ENCODE peak calls at places on chromosomes 11 and 22, in eight cellular contexts. W is HCT116, C is sigmoid colon, J is prostate gland, L is transverse colon, P is spleen, B is HepG2, Y is breast epithelium. M is an unnamed sample.

GRCh38 chr22:44196731-44197131 is 16.0 kb downstream of the PARVG start:
- DNase-seq in W (no peak), C (peak; percentile 50), J (no peak), L (no peak), P (peak; percentile 51), B (no peak), Y (no peak), M (no peak)

GRCh38 chr22:35413624-35414023 is 13.7 kb downstream of the MCM5 start:
- DNase-seq in W (no peak), C (no peak), J (no peak), L (no peak), P (no peak), B (no peak), Y (no peak), M (no peak)

GRCh38 chr22:30265851-30266444 is 703 bp downstream of the OSM start:
- DNase-seq in W (no peak), C (peak; percentile 78), J (no peak), L (peak; percentile 73), P (peak; percentile 98), B (no peak), Y (no peak), M (peak; percentile 68)

GRCh38 chr22:17118342-17118741 is 2.8 kb downstream of the TMEM121B start:
- DNase-seq in W (no peak), C (no peak), J (no peak), L (no peak), P (peak; percentile 31), B (no peak), Y (no peak), M (no peak)

GRCh38 chr11:46296520-46297448 is 19.3 kb downstream of the CREB3L1 start:
- DNase-seq in W (no peak), C (peak; percentile 83), J (no peak), L (no peak), P (no peak), B (no peak), Y (no peak), M (no peak)

GRCh38 chr11:45233121-45233803 is 52.9 kb downstream of the SYT13 start:
- DNase-seq in W (peak; percentile 28), C (peak; percentile 86), J (peak; percentile 40), L (peak; percentile 78), P (peak; percentile 85), B (peak; percentile 47), Y (peak; percentile 33), M (peak; percentile 76)

GRCh38 chr11:123454060-123454651 is 24.1 kb downstream of the GRAMD1B start:
- DNase-seq in W (peak; percentile 88), C (no peak), J (no peak), L (peak; percentile 24), P (no peak), B (no peak), Y (peak; percentile 60), M (no peak)

GRCh38 chr11:68935066-68935465 is 31.4 kb downstream of the IGHMBP2 start:
- DNase-seq in W (no peak), C (no peak), J (no peak), L (no peak), P (peak; percentile 59), B (no peak), Y (no peak), M (no peak)

GRCh38 chr11:128715691-128716153 is 21.9 kb downstream of the FLI1 start:
- DNase-seq in W (no peak), C (no peak), J (no peak), L (no peak), P (no peak), B (no peak), Y (no peak), M (no peak)

GRCh38 chr11:10387209-10388083 is 67.6 kb upstream of the AMPD3 start:
- DNase-seq in W (no peak), C (peak; percentile 93), J (no peak), L (peak; percentile 46), P (no peak), B (no peak), Y (no peak), M (no peak)

GRCh38 chr11:7533199-7534029 is 19.6 kb downstream of the PPFIBP2 start:
- DNase-seq in W (no peak), C (no peak), J (no peak), L (no peak), P (no peak), B (no peak), Y (no peak), M (no peak)

GRCh38 chr11:4480577-4481539 is 1.6 kb upstream of the OR52K1 start:
- DNase-seq in W (no peak), C (no peak), J (no peak), L (no peak), P (no peak), B (no peak), Y (no peak), M (no peak)

GRCh38 chr22:31093956-31094622 is 13.0 kb downstream of the SMTN start:
- DNase-seq in W (no peak), C (peak; percentile 84), J (no peak), L (peak; percentile 13), P (no peak), B (no peak), Y (no peak), M (peak; percentile 51)

GRCh38 chr11:11760838-11761237 is 80.9 kb upstream of the USP47 start:
- DNase-seq in W (no peak), C (no peak), J (no peak), L (no peak), P (no peak), B (no peak), Y (no peak), M (no peak)

GRCh38 chr22:50313600-50313999 is 6.2 kb upstream of the PLXNB2 start:
- DNase-seq in W (no peak), C (no peak), J (no peak), L (no peak), P (peak; percentile 76), B (no peak), Y (no peak), M (no peak)

GRCh38 chr11:68040121-68040956 is 1.5 kb downstream of the TCIRG1 start:
- DNase-seq in W (no peak), C (peak; percentile 88), J (peak; percentile 56), L (peak; percentile 68), P (peak; percentile 93), B (peak; percentile 79), Y (no peak), M (peak; percentile 75)

GRCh38 chr11:31383116-31383515 is 13.5 kb downstream of the DNAJC24 start:
- DNase-seq in W (no peak), C (no peak), J (no peak), L (no peak), P (no peak), B (no peak), Y (no peak), M (no peak)

GRCh38 chr11:34707462-34707840 is 86.6 kb downstream of the EHF start:
- DNase-seq in W (no peak), C (no peak), J (no peak), L (no peak), P (no peak), B (no peak), Y (no peak), M (no peak)
- TF ChIP-seq POLR2AphosphoS5 in W (no peak), C (no peak), J (no peak), L (no peak), P (no peak), B (no peak), Y (no peak), M (no peak)

GRCh38 chr11:20876738-20877137 is 207.4 kb downstream of the NELL1 start:
- DNase-seq in W (no peak), C (no peak), J (no peak), L (no peak), P (no peak), B (no peak), Y (no peak), M (no peak)
- TF ChIP-seq POLR2AphosphoS5 in W (no peak), C (no peak), J (no peak), L (no peak), P (no peak), B (no peak), Y (no peak), M (no peak)

GRCh38 chr11:27616711-27617110 is 83.5 kb downstream of the BDNF start:
- DNase-seq in W (no peak), C (no peak), J (no peak), L (no peak), P (no peak), B (no peak), Y (no peak), M (no peak)
- TF ChIP-seq POLR2AphosphoS5 in W (no peak), C (no peak), J (no peak), L (no peak), P (no peak), B (no peak), Y (no peak), M (no peak)

GRCh38 chr11:78453140-78453935 is 35.7 kb upstream of the GAB2 start:
- DNase-seq in W (no peak), C (no peak), J (no peak), L (no peak), P (no peak), B (no peak), Y (no peak), M (no peak)

GRCh38 chr11:78446210-78446609 is 28.6 kb upstream of the GAB2 start:
- DNase-seq in W (no peak), C (no peak), J (no peak), L (no peak), P (no peak), B (no peak), Y (no peak), M (no peak)

GRCh38 chr11:78449866-78450265 is 32.2 kb upstream of the GAB2 start:
- DNase-seq in W (no peak), C (no peak), J (no peak), L (no peak), P (no peak), B (no peak), Y (no peak), M (no peak)

GRCh38 chr11:78451371-78452150 is 33.9 kb upstream of the GAB2 start:
- DNase-seq in W (no peak), C (no peak), J (no peak), L (peak; percentile 62), P (no peak), B (no peak), Y (no peak), M (no peak)

GRCh38 chr11:78450866-78451265 is 33.2 kb upstream of the GAB2 start:
- DNase-seq in W (no peak), C (no peak), J (no peak), L (no peak), P (no peak), B (no peak), Y (no peak), M (no peak)
- TF ChIP-seq POLR2AphosphoS5 in W (no peak), C (no peak), J (no peak), L (no peak), P (no peak), B (no peak), Y (no peak), M (no peak)

GRCh38 chr11:1548221-1549070 is 23.6 kb downstream of the DUSP8 start:
- DNase-seq in W (peak; percentile 62), C (peak; percentile 94), J (peak; percentile 69), L (peak; percentile 87), P (no peak), B (no peak), Y (peak; percentile 88), M (peak; percentile 86)
- TF ChIP-seq POLR2AphosphoS5 in W (peak; percentile 88), C (peak; percentile 63), J (peak; percentile 85), L (peak; percentile 81), P (peak; percentile 15), B (no peak), Y (peak; percentile 47), M (peak; percentile 80)

GRCh38 chr11:75583710-75584658 is 21.9 kb downstream of the SERPINH1 start:
- DNase-seq in W (no peak), C (peak; percentile 92), J (peak; percentile 39), L (peak; percentile 45), P (peak; percentile 82), B (no peak), Y (peak; percentile 63), M (peak; percentile 39)
- TF ChIP-seq POLR2AphosphoS5 in W (no peak), C (peak; percentile 69), J (no peak), L (no peak), P (peak; percentile 4), B (no peak), Y (peak; percentile 10), M (no peak)

M was measured in stomach.